ENCODE peak calls at places on chromosomes 4 and X, in ten cellular contexts. S is stromal cell of bone marrow, H is NCI-H146, B is H4, C is MM.1S, E is upper lobe of right lung, U is Daoy, X is iPS DF 19.7, W is mucosa of descending colon, T is T-helper 1 cell. V is an unnamed sample.

GRCh38 chr4:54585321-54586000 is 72.3 kb upstream of the KIT start:
- DNase-seq in S (peak; percentile 32), H (no peak), B (no peak), C (no peak), E (no peak), U (no peak), X (no peak), W (no peak), T (no peak), V (no peak)

GRCh38 chr4:2280531-2281300 is 18.8 kb upstream of the MXD4 start:
- DNase-seq in S (no peak), H (no peak), B (no peak), C (no peak), E (no peak), U (no peak), X (no peak), W (peak; percentile 41), T (no peak), V (no peak)

GRCh38 chr4:113684534-113685091 is 76.9 kb downstream of the CAMK2D start:
- DNase-seq in S (peak; percentile 61), H (peak; percentile 41), B (peak; percentile 31), C (peak; percentile 46), E (no peak), U (no peak), X (no peak), W (peak; percentile 62), T (no peak), V (no peak)

GRCh38 chr4:147480891-147481576 is at the start of gene EDNRA:
- DNase-seq in S (peak; percentile 31), H (no peak), B (no peak), C (no peak), E (peak; percentile 71), U (no peak), X (no peak), W (peak; percentile 44), T (no peak), V (no peak)

GRCh38 chr4:86048426-86048825 is 311.4 kb downstream of the MAPK10 start:
- DNase-seq in S (peak; percentile 52), H (no peak), B (no peak), C (no peak), E (no peak), U (no peak), X (no peak), W (no peak), T (no peak), V (no peak)

GRCh38 chrX:31297881-31298280 is 226.0 kb upstream of the FTHL17 start:
- DNase-seq in S (no peak), H (no peak), B (no peak), C (no peak), E (no peak), U (no peak), X (no peak), W (no peak), T (no peak), V (no peak)

GRCh38 chr4:112296949-112297483 is at the start of gene ALPK1:
- DNase-seq in S (peak; percentile 90), H (no peak), B (peak; percentile 90), C (peak; percentile 62), E (no peak), U (peak; percentile 49), X (no peak), W (no peak), T (no peak), V (no peak)

GRCh38 chr4:87931932-87932331 is 43.6 kb upstream of the SPP1 start:
- DNase-seq in S (no peak), H (no peak), B (no peak), C (no peak), E (no peak), U (no peak), X (no peak), W (no peak), T (no peak), V (no peak)

GRCh38 chr4:117560329-117560728 is 474.0 kb upstream of the NDST3 start:
- DNase-seq in S (peak; percentile 4), H (no peak), B (peak; percentile 34), C (peak; percentile 35), E (no peak), U (peak; percentile 3), X (no peak), W (no peak), T (no peak), V (peak; percentile 23)

GRCh38 chrX:38654302-38654701 is 93.0 kb downstream of the TSPAN7 start:
- DNase-seq in S (no peak), H (no peak), B (peak; percentile 29), C (peak; percentile 24), E (no peak), U (no peak), X (no peak), W (no peak), T (no peak), V (peak; percentile 3)

GRCh38 chr4:125229596-125230058 is 85.1 kb upstream of the FAT4 start:
- DNase-seq in S (no peak), H (no peak), B (no peak), C (no peak), E (no peak), U (no peak), X (no peak), W (no peak), T (no peak), V (no peak)

GRCh38 chr4:89753601-89754066 is 83.3 kb downstream of the SNCA start:
- DNase-seq in S (peak; percentile 90), H (no peak), B (peak; percentile 73), C (no peak), E (no peak), U (peak; percentile 53), X (no peak), W (no peak), T (no peak), V (peak; percentile 32)

GRCh38 chr4:111283066-111283677 is 660.3 kb upstream of the PITX2 start:
- DNase-seq in S (peak; percentile 28), H (peak; percentile 3), B (peak; percentile 32), C (peak; percentile 66), E (peak; percentile 64), U (peak; percentile 26), X (peak; percentile 7), W (peak; percentile 29), T (no peak), V (peak; percentile 12)

GRCh38 chrX:109890910-109891502 is 111.9 kb upstream of the TMEM164 start:
- DNase-seq in S (peak; percentile 26), H (peak; percentile 54), B (peak; percentile 61), C (peak; percentile 66), E (peak; percentile 58), U (peak; percentile 61), X (no peak), W (no peak), T (peak; percentile 14), V (no peak)

GRCh38 chr4:147843162-147843561 is 111.3 kb downstream of the ARHGAP10 start:
- DNase-seq in S (no peak), H (peak; percentile 0), B (peak; percentile 33), C (peak; percentile 38), E (no peak), U (peak; percentile 12), X (no peak), W (no peak), T (no peak), V (no peak)

GRCh38 chr4:148514041-148514440 is 71.8 kb upstream of the NR3C2 start:
- DNase-seq in S (no peak), H (no peak), B (no peak), C (no peak), E (no peak), U (no peak), X (no peak), W (no peak), T (no peak), V (no peak)

GRCh38 chrX:133544105-133544504 is 128.8 kb upstream of the GPC4 start:
- DNase-seq in S (peak; percentile 61), H (no peak), B (peak; percentile 43), C (no peak), E (no peak), U (peak; percentile 34), X (no peak), W (no peak), T (no peak), V (no peak)

GRCh38 chr4:108030332-108030731 is 40.6 kb downstream of the HADH start:
- DNase-seq in S (peak; percentile 49), H (peak; percentile 31), B (peak; percentile 67), C (peak; percentile 88), E (no peak), U (no peak), X (no peak), W (no peak), T (peak; percentile 47), V (peak; percentile 29)

GRCh38 chr4:126973201-126973600 is 659.6 kb upstream of the INTU start:
- DNase-seq in S (no peak), H (no peak), B (no peak), C (no peak), E (no peak), U (no peak), X (no peak), W (no peak), T (no peak), V (no peak)

V was measured in smooth muscle cell of the brain vasculature.